ENCODE peak calls at places on chromosomes 13 and 19, in ten cellular contexts. One of them, this sample, is unnamed.

GRCh38 chr13:64052526-64052925 is 2636.9 kb upstream of the PCDH20 start:
- DNase-seq in coronary artery: no peak
- DNase-seq in tibial nerve: no peak
- DNase-seq in kidney epithelial cell: no peak
- DNase-seq in IMR-90: no peak
- DNase-seq in A673: peak; percentile 31
- DNase-seq in fibroblast of lung: no peak
- DNase-seq in hepatocyte: no peak
- DNase-seq in HL-60: no peak
- DNase-seq in SK-N-SH: no peak
- DNase-seq in this sample: peak; percentile 63

GRCh38 chr13:110262944-110263343 is 44.0 kb downstream of the COL4A1 start:
- DNase-seq in coronary artery: no peak
- DNase-seq in tibial nerve: no peak
- DNase-seq in kidney epithelial cell: no peak
- DNase-seq in IMR-90: no peak
- DNase-seq in A673: no peak
- DNase-seq in fibroblast of lung: no peak
- DNase-seq in hepatocyte: no peak
- DNase-seq in HL-60: no peak
- DNase-seq in SK-N-SH: no peak
- DNase-seq in this sample: peak; percentile 25

GRCh38 chr13:82506805-82507404 is 1375.4 kb downstream of the SLITRK1 start:
- DNase-seq in coronary artery: no peak
- DNase-seq in tibial nerve: no peak
- DNase-seq in kidney epithelial cell: no peak
- DNase-seq in IMR-90: no peak
- DNase-seq in A673: no peak
- DNase-seq in fibroblast of lung: no peak
- DNase-seq in hepatocyte: no peak
- DNase-seq in HL-60: no peak
- DNase-seq in SK-N-SH: no peak
- DNase-seq in this sample: no peak

GRCh38 chr13:101258071-101258470 is 158.2 kb downstream of the NALCN start:
- DNase-seq in coronary artery: no peak
- DNase-seq in tibial nerve: no peak
- DNase-seq in kidney epithelial cell: peak; percentile 41
- DNase-seq in IMR-90: peak; percentile 86
- DNase-seq in A673: peak; percentile 97
- DNase-seq in fibroblast of lung: peak; percentile 95
- DNase-seq in hepatocyte: peak; percentile 5
- DNase-seq in HL-60: peak; percentile 76
- DNase-seq in SK-N-SH: no peak
- DNase-seq in this sample: peak; percentile 77

GRCh38 chr19:31350693-31351211 is 1.5 kb upstream of the TSHZ3 start:
- DNase-seq in coronary artery: no peak
- DNase-seq in tibial nerve: no peak
- DNase-seq in kidney epithelial cell: no peak
- DNase-seq in IMR-90: peak; percentile 56
- DNase-seq in A673: peak; percentile 59
- DNase-seq in fibroblast of lung: peak; percentile 63
- DNase-seq in hepatocyte: peak; percentile 81
- DNase-seq in HL-60: peak; percentile 29
- DNase-seq in SK-N-SH: peak; percentile 87
- DNase-seq in this sample: peak; percentile 82

GRCh38 chr19:54560881-54561385 is 12.7 kb upstream of the LILRA2 start:
- DNase-seq in coronary artery: no peak
- DNase-seq in tibial nerve: no peak
- DNase-seq in kidney epithelial cell: no peak
- DNase-seq in IMR-90: no peak
- DNase-seq in A673: no peak
- DNase-seq in fibroblast of lung: no peak
- DNase-seq in hepatocyte: no peak
- DNase-seq in HL-60: no peak
- DNase-seq in SK-N-SH: no peak
- DNase-seq in this sample: no peak

GRCh38 chr13:79533781-79534400 is 52.9 kb downstream of the NDFIP2 start:
- DNase-seq in coronary artery: no peak
- DNase-seq in tibial nerve: no peak
- DNase-seq in kidney epithelial cell: no peak
- DNase-seq in IMR-90: peak; percentile 47
- DNase-seq in A673: no peak
- DNase-seq in fibroblast of lung: peak; percentile 58
- DNase-seq in hepatocyte: no peak
- DNase-seq in HL-60: no peak
- DNase-seq in SK-N-SH: no peak
- DNase-seq in this sample: no peak

GRCh38 chr19:4369109-4369887 is 25.9 kb downstream of the MPND start:
- DNase-seq in coronary artery: no peak
- DNase-seq in tibial nerve: no peak
- DNase-seq in kidney epithelial cell: peak; percentile 51
- DNase-seq in IMR-90: no peak
- DNase-seq in A673: no peak
- DNase-seq in fibroblast of lung: peak; percentile 56
- DNase-seq in hepatocyte: no peak
- DNase-seq in HL-60: peak; percentile 23
- DNase-seq in SK-N-SH: no peak
- DNase-seq in this sample: peak; percentile 86

GRCh38 chr13:46307554-46307953 is 79.5 kb downstream of the RUBCNL start:
- DNase-seq in coronary artery: no peak
- DNase-seq in tibial nerve: no peak
- DNase-seq in kidney epithelial cell: no peak
- DNase-seq in IMR-90: no peak
- DNase-seq in A673: peak; percentile 44
- DNase-seq in fibroblast of lung: no peak
- DNase-seq in hepatocyte: no peak
- DNase-seq in HL-60: peak; percentile 70
- DNase-seq in SK-N-SH: no peak
- DNase-seq in this sample: no peak

DNA sequence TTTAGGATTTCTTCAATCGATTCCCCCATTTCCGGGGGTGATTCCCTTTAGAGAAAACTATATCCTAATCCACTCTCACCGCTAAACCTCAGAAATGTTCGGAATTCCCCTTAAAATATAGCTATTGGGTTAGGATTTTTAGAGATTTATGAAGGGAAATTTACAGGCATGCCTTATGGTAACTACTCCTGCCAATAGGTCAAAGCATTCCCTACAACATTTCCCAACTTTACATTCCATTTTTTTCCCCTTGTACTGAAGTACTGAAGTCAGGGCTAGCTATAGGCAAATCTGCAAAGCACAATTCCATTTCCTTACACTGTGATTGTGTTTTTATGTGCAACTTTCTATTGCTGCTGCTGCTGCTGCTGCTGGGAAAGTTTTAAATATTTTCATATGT is 2.1 kb downstream of the EDNRB start:
- DNase-seq in coronary artery: no peak
- DNase-seq in tibial nerve: no peak
- DNase-seq in kidney epithelial cell: no peak
- DNase-seq in IMR-90: no peak
- DNase-seq in A673: no peak
- DNase-seq in fibroblast of lung: peak; percentile 9
- DNase-seq in hepatocyte: no peak
- DNase-seq in HL-60: no peak
- DNase-seq in SK-N-SH: no peak
- DNase-seq in this sample: no peak
- H3K4me3 ChIP-seq in coronary artery: peak overlapping the region; percentile 77
- H3K4me3 ChIP-seq in tibial nerve: peak overlapping the region; percentile 6
- H3K4me3 ChIP-seq in kidney epithelial cell: no peak overlapping the region
- H3K4me3 ChIP-seq in IMR-90: peak overlapping the region; percentile 35
- H3K4me3 ChIP-seq in A673: no peak overlapping the region
- H3K4me3 ChIP-seq in fibroblast of lung: no peak overlapping the region
- H3K4me3 ChIP-seq in hepatocyte: no peak overlapping the region
- H3K4me3 ChIP-seq in HL-60: no peak overlapping the region
- H3K4me3 ChIP-seq in SK-N-SH: no peak overlapping the region
- H3K4me3 ChIP-seq in this sample: peak overlapping the region; percentile 50

GRCh38 chr13:20140487-20140886 is 20.4 kb downstream of the GJA3 start:
- DNase-seq in coronary artery: peak; percentile 41
- DNase-seq in tibial nerve: no peak
- DNase-seq in kidney epithelial cell: no peak
- DNase-seq in IMR-90: no peak
- DNase-seq in A673: no peak
- DNase-seq in fibroblast of lung: no peak
- DNase-seq in hepatocyte: no peak
- DNase-seq in HL-60: no peak
- DNase-seq in SK-N-SH: no peak
- DNase-seq in this sample: peak; percentile 20

GRCh38 chr13:20141238-20142018 is 19.4 kb downstream of the GJA3 start:
- DNase-seq in coronary artery: peak; percentile 31
- DNase-seq in tibial nerve: no peak
- DNase-seq in kidney epithelial cell: no peak
- DNase-seq in IMR-90: no peak
- DNase-seq in A673: peak; percentile 41
- DNase-seq in fibroblast of lung: no peak
- DNase-seq in hepatocyte: no peak
- DNase-seq in HL-60: no peak
- DNase-seq in SK-N-SH: no peak
- DNase-seq in this sample: peak; percentile 24

GRCh38 chr13:20134732-20135131 is 26.1 kb downstream of the GJA3 start:
- DNase-seq in coronary artery: no peak
- DNase-seq in tibial nerve: no peak
- DNase-seq in kidney epithelial cell: no peak
- DNase-seq in IMR-90: no peak
- DNase-seq in A673: no peak
- DNase-seq in fibroblast of lung: no peak
- DNase-seq in hepatocyte: no peak
- DNase-seq in HL-60: no peak
- DNase-seq in SK-N-SH: no peak
- DNase-seq in this sample: peak; percentile 27

GRCh38 chr13:20137875-20138274 is 23.0 kb downstream of the GJA3 start:
- DNase-seq in coronary artery: no peak
- DNase-seq in tibial nerve: no peak
- DNase-seq in kidney epithelial cell: no peak
- DNase-seq in IMR-90: no peak
- DNase-seq in A673: no peak
- DNase-seq in fibroblast of lung: no peak
- DNase-seq in hepatocyte: no peak
- DNase-seq in HL-60: no peak
- DNase-seq in SK-N-SH: no peak
- DNase-seq in this sample: no peak

GRCh38 chr13:20136781-20137703 is 23.8 kb downstream of the GJA3 start:
- DNase-seq in coronary artery: no peak
- DNase-seq in tibial nerve: no peak
- DNase-seq in kidney epithelial cell: no peak
- DNase-seq in IMR-90: no peak
- DNase-seq in A673: no peak
- DNase-seq in fibroblast of lung: peak; percentile 9
- DNase-seq in hepatocyte: peak; percentile 72
- DNase-seq in HL-60: peak; percentile 40
- DNase-seq in SK-N-SH: peak; percentile 75
- DNase-seq in this sample: peak; percentile 90
- TF ChIP-seq CTCF in coronary artery: no peak
- TF ChIP-seq CTCF in tibial nerve: peak; percentile 19
- TF ChIP-seq CTCF in kidney epithelial cell: peak; percentile 79
- TF ChIP-seq CTCF in IMR-90: peak; percentile 23
- TF ChIP-seq CTCF in A673: peak; percentile 39
- TF ChIP-seq CTCF in fibroblast of lung: peak; percentile 63
- TF ChIP-seq CTCF in hepatocyte: peak; percentile 50
- TF ChIP-seq CTCF in HL-60: peak; percentile 10
- TF ChIP-seq CTCF in SK-N-SH: peak; percentile 55
- TF ChIP-seq CTCF in this sample: peak; percentile 73

GRCh38 chr13:77300176-77301141 is 26.4 kb downstream of the MYCBP2 start:
- DNase-seq in coronary artery: no peak
- DNase-seq in tibial nerve: no peak
- DNase-seq in kidney epithelial cell: no peak
- DNase-seq in IMR-90: peak; percentile 86
- DNase-seq in A673: no peak
- DNase-seq in fibroblast of lung: peak; percentile 75
- DNase-seq in hepatocyte: peak; percentile 28
- DNase-seq in HL-60: peak; percentile 47
- DNase-seq in SK-N-SH: no peak
- DNase-seq in this sample: no peak
- H3K4me3 ChIP-seq in coronary artery: peak overlapping the region; percentile 45
- H3K4me3 ChIP-seq in tibial nerve: no peak overlapping the region
- H3K4me3 ChIP-seq in kidney epithelial cell: no peak overlapping the region
- H3K4me3 ChIP-seq in IMR-90: no peak overlapping the region
- H3K4me3 ChIP-seq in A673: no peak overlapping the region
- H3K4me3 ChIP-seq in fibroblast of lung: no peak overlapping the region
- H3K4me3 ChIP-seq in hepatocyte: no peak overlapping the region
- H3K4me3 ChIP-seq in HL-60: no peak overlapping the region
- H3K4me3 ChIP-seq in SK-N-SH: no peak overlapping the region
- H3K4me3 ChIP-seq in this sample: no peak overlapping the region

DNA sequence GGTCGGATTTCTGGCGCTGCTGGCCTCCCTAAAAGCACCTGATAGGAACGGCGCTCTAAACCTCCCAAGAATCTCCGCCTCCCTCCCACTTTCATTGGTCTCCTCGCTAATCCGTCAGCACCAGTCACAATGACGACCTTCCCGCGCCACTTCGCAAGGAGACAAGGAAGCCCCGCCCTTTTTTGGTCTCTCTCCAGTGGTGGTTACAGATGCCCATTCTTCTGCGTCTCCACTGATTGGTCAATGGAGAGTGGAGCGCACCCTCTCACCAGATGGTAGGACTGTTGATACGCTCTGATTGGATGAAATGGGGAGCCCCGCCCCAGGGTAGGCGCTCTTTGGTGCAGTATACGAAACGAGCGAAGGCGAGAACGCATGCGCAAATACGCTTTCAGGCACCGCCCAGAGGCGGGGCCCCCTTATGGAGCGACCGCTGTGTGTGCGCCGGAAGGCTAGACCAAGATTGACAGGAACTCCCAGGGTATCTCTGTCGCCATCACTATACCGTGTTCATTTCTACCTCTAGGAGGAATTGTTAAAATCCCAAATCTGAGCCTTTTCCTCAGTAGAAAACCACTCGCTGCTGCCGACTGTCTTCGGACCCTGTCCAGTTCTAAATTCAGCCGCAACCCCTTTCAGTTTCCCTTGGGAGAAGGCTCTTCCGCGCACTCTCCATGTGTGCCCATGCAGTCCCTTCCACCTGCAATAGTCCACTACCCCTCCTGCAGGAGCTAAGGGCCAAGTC is 617 bp upstream of the HNRNPL start:
- DNase-seq in coronary artery: peak; percentile 100
- DNase-seq in tibial nerve: peak; percentile 100
- DNase-seq in kidney epithelial cell: peak; percentile 100
- DNase-seq in IMR-90: peak; percentile 100
- DNase-seq in A673: peak; percentile 100
- DNase-seq in fibroblast of lung: peak; percentile 100
- DNase-seq in hepatocyte: peak; percentile 100
- DNase-seq in HL-60: peak; percentile 100
- DNase-seq in SK-N-SH: peak; percentile 86
- DNase-seq in this sample: peak; percentile 100
- TF ChIP-seq CTCF in coronary artery: peak; percentile 3
- TF ChIP-seq CTCF in tibial nerve: no peak
- TF ChIP-seq CTCF in kidney epithelial cell: peak; percentile 5
- TF ChIP-seq CTCF in IMR-90: peak; percentile 15
- TF ChIP-seq CTCF in A673: no peak
- TF ChIP-seq CTCF in fibroblast of lung: peak; percentile 12
- TF ChIP-seq CTCF in hepatocyte: peak; percentile 13
- TF ChIP-seq CTCF in HL-60: no peak
- TF ChIP-seq CTCF in SK-N-SH: peak; percentile 29
- TF ChIP-seq CTCF in this sample: peak; percentile 49